ENCODE peak calls at places on chromosome 11, in five cellular contexts. R is CD8-positive, alpha-beta memory T cell; I is body of pancreas; D is left ventricle myocardium inferior; W is right lobe of liver. Q is an unnamed sample. For H3K9me3 and H3K4me1, the result is how much of the 10 kb centered on the place peaks cover.

GRCh38 chr11:71396548-71397123 is 51.6 kb downstream of the DHCR7 start:
- DNase-seq in W (no peak), R (no peak), D (no peak), I (no peak), Q (no peak)

GRCh38 chr11:9001736-9002135 is 2.1 kb downstream of the NRIP3 start:
- DNase-seq in W (no peak), R (no peak), I (no peak), D (no peak), Q (no peak)

GRCh38 chr11:83070044-83070877 is 1.4 kb downstream of the RAB30 start:
- DNase-seq in R (no peak), D (no peak), I (no peak), W (no peak), Q (no peak)

GRCh38 chr11:99693941-99694492 is 673.3 kb downstream of the CNTN5 start:
- DNase-seq in R (no peak), D (no peak), W (no peak), I (no peak), Q (no peak)

GRCh38 chr11:120229451-120230424 is 10.2 kb upstream of the POU2F3 start:
- DNase-seq in D (no peak), W (no peak), R (no peak), I (no peak), Q (no peak)

GRCh38 chr11:64121637-64122410 is 44.1 kb downstream of the MACROD1 start:
- DNase-seq in R (no peak), D (no peak), W (no peak), I (no peak), Q (no peak)

GRCh38 chr11:3709977-3710376 is 38.8 kb upstream of the CHRNA10 start:
- DNase-seq in D (no peak), W (peak), I (no peak), R (no peak), Q (no peak)

GRCh38 chr11:61267437-61267841 is 26.5 kb downstream of the PGA5 start:
- DNase-seq in W (peak), I (peak), D (no peak), R (no peak), Q (no peak)

GRCh38 chr11:75314771-75315438 is 36.6 kb downstream of the ARRB1 start:
- DNase-seq in I (no peak), R (no peak), D (no peak), W (no peak), Q (peak)

GRCh38 chr11:8243458-8243857 is 20.2 kb downstream of the LMO1 start:
- DNase-seq in D (no peak), W (no peak), R (no peak), I (no peak), Q (no peak)

GRCh38 chr11:11618973-11619435 is 2.8 kb downstream of the GALNT18 start:
- DNase-seq in W (no peak), D (no peak), R (no peak), I (no peak), Q (no peak)

GRCh38 chr11:119115484-119116234 is 5.7 kb upstream of the HINFP start:
- DNase-seq in R (no peak), W (peak), I (no peak), D (peak), Q (no peak)

GRCh38 chr11:58505849-58506248 is 2.1 kb downstream of the OR5B21 start:
- DNase-seq in R (no peak), I (no peak), W (no peak), D (no peak), Q (no peak)

GRCh38 chr11:63443714-63444113 is 47.3 kb downstream of the PLAAT5 start:
- DNase-seq in D (no peak), R (no peak), W (no peak), I (no peak), Q (no peak)

GRCh38 chr11:115990004-115990447 is 485.8 kb upstream of the CADM1 start:
- DNase-seq in R (no peak), D (no peak), I (no peak), W (no peak), Q (no peak)

GRCh38 chr11:97982512-97982911 is 1038.2 kb upstream of the CNTN5 start:
- DNase-seq in D (no peak), W (no peak), I (no peak), R (no peak), Q (no peak)

GRCh38 chr11:63485777-63486176 is 5.2 kb downstream of the PLAAT5 start:
- DNase-seq in D (no peak), W (no peak), R (no peak), I (no peak), Q (no peak)

GRCh38 chr11:16346975-16347374 is 9.4 kb downstream of the SOX6 start:
- DNase-seq in R (no peak), D (no peak), W (no peak), I (no peak), Q (peak)

GRCh38 chr11:113162590-113162961 is 151.8 kb upstream of the TTC12 start:
- DNase-seq in W (no peak), R (no peak), I (no peak), D (no peak), Q (no peak)

GRCh38 chr11:120974466-120974865 is 49.4 kb upstream of the TBCEL start:
- DNase-seq in W (no peak), D (no peak), R (no peak), I (no peak), Q (no peak)

GRCh38 chr11:131685906-131686305 is 315.5 kb downstream of the NTM start:
- DNase-seq in D (no peak), R (no peak), I (no peak), W (no peak), Q (no peak)

GRCh38 chr11:68690671-68691401 is 6.5 kb downstream of the GAL start:
- DNase-seq in I (no peak), D (no peak), W (no peak), R (no peak), Q (no peak)

GRCh38 chr11:110896358-110896757 is 184.1 kb upstream of the ARHGAP20 start:
- DNase-seq in W (no peak), I (no peak), D (no peak), R (no peak), Q (no peak)

GRCh38 chr11:46278387-46279173 is 1.1 kb downstream of the CREB3L1 start:
- DNase-seq in I (peak), W (no peak), R (no peak), D (peak), Q (no peak)

GRCh38 chr11:133086518-133086917 is 445.8 kb downstream of the OPCML start:
- DNase-seq in R (no peak), D (no peak), I (no peak), W (no peak), Q (no peak)

GRCh38 chr11:5932671-5933070 is 9.4 kb upstream of the OR56A3 start:
- DNase-seq in D (no peak), I (no peak), R (no peak), W (no peak), Q (no peak)
- H3K9me3 ChIP-seq in D (under half), I (under half), R (under half), W (under half), Q (under half)

GRCh38 chr11:125020342-125020741 is 42.8 kb upstream of the SLC37A2 start:
- DNase-seq in R (no peak), D (no peak), I (no peak), W (no peak), Q (no peak)

GRCh38 chr11:125016413-125016812 is 46.7 kb upstream of the SLC37A2 start:
- DNase-seq in R (no peak), I (no peak), W (no peak), D (no peak), Q (no peak)
- H3K4me1 ChIP-seq in R (under half), I (under half), W (under half), D (under half), Q (under half)

DNA sequence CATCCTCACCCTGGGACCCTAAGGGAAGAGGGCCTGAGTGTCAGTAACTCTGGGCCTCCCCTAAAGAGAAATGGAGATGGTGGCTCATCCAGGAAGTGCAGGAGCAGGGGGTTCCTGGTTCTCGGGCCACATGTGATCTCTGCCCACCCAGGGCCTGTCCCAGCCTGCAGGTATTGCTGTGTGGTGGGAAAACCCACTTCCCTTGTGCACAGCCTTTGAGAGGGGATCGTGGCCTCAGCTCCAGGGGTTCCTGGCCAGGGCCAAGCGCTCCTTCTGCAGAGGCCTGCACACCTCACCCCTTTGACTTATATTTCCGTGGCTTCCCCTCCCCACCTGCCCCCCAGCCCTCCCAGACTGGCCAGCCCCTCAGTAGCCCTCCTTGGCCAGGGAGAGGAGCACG is 213.5 kb downstream of the OR4C45 start:
- DNase-seq in R (no peak), I (no peak), D (no peak), W (no peak), Q (no peak)
- H3K9me3 ChIP-seq in R (under half), I (under half), D (under half), W (under half), Q (under half)

DNA sequence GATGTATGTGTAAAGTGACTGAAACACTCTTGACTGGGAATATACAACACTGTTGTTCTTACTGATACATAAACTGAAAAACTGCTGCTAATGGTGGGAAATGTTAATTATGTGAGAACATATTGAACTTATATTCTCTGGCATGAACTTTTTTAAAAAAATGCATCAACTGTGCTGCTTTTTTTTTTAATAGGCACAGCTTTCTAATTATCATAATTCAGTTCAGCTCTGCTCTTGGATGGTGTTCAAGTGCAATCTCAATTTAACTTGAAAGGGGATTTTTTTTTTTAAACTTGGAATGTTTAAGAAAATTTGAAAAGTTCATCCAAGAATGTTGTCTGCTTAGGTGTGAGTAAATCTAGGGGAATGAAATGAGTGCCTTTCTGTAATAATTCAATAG is 5.2 kb downstream of the TEAD1 start:
- DNase-seq in R (no peak), I (no peak), W (no peak), D (no peak), Q (no peak)
- H3K4me1 ChIP-seq in R (under half), I (half or more), W (under half), D (half or more), Q (under half)

DNA sequence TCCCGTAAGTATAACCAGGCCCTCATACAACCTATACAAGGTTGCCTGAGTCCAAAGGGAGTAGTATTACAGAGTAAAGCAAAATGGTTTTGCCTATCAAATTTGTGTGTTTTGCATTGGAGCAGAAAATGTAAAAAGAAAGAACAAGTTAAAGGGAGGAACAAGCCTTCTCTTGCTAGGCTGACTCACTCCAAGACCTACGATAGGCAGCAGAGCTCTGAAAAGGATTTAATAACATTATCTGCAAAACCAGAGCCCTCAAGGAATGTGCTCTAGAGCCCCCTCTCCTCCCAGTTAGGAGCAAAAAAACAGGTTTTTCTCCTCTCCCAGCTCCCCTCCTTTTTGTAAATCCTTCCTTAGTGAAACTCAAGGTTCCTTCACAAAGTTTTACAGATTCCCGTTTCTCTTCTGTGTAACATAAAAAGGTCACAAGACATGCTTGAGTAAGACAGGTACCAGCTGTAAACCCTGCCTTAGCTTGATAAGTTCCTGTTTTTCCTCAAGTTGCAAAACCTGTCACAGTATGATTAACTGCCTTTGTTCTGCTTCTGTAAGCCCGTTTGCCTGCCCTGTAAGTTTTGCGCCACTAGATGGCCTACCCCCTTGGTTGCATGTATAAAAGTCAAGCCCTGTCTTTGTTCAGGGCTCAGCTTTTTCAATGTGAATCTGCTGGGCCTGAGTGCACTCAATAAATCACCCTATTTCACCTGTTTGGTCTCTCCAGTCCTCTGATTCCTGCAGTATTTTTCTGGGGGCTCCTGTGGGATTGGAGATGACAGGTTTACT is 498.2 kb downstream of the KCNA4 start:
- DNase-seq in W (no peak), I (no peak), D (no peak), R (no peak), Q (no peak)
- H3K9me3 ChIP-seq in W (under half), I (under half), D (under half), R (under half), Q (under half)

GRCh38 chr11:35160902-35161585 is 22.1 kb downstream of the CD44 start:
- DNase-seq in R (no peak), D (no peak), W (no peak), I (no peak), Q (no peak)
- H3K4me1 ChIP-seq in R (half or more), D (under half), W (under half), I (half or more), Q (under half)

GRCh38 chr11:127919206-127920000 is 668.0 kb downstream of the ETS1 start:
- DNase-seq in R (no peak), D (no peak), I (no peak), W (no peak), Q (no peak)
- H3K9me3 ChIP-seq in R (under half), D (under half), I (under half), W (under half), Q (under half)

DNA sequence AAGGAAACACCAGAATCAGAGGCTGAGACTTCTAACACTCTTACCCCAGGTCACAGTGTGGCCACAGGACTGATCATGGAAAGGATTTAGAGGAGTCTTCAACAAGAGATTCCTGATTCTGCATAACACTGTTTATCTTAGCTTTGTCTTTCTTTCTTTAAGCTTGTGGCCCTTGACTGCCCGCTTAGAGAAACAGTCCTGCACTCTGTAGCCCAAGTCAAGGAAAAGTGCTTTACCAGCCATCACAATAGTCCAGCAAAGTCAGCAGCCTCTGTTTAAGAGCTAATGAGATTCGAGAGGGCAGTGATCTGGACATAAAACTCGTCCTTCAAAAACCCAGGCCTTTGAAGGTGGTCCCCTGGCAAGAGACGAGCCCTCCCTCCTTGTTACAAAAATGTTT is 30.0 kb downstream of the PRDM10 start:
- DNase-seq in R (no peak), W (no peak), I (no peak), D (no peak), Q (no peak)
- H3K4me1 ChIP-seq in R (under half), W (under half), I (under half), D (under half), Q (under half)